ENCODE peak calls at places on chromosomes 7 and 10, in six cellular contexts. H is psoas muscle, E is astrocyte, F is heart left ventricle, C is MM.1S, L is ovary. O is an unnamed sample. For H3K4me1, the result is how much of the 10 kb centered on the place peaks cover.

GRCh38 chr7:43785425-43785824 is 26.9 kb downstream of the BLVRA start:
- DNase-seq in H (no peak), E (peak), F (peak), C (no peak), L (peak), O (no peak)

GRCh38 chr7:154638286-154638685 is 364.6 kb downstream of the PAXIP1 start:
- DNase-seq in H (no peak), E (peak), F (no peak), C (no peak), L (no peak), O (no peak)

GRCh38 chr7:17815318-17815717 is 125.0 kb downstream of the SNX13 start:
- DNase-seq in H (no peak), E (no peak), F (no peak), C (no peak), L (no peak), O (peak)

GRCh38 chr7:152913492-152913891 is 153.9 kb downstream of the ACTR3B start:
- DNase-seq in H (no peak), E (no peak), F (no peak), C (no peak), L (no peak), O (no peak)

GRCh38 chr7:135837675-135838074 is 89.1 kb upstream of the FAM180A start:
- DNase-seq in H (no peak), E (no peak), F (no peak), C (no peak), L (no peak), O (no peak)

GRCh38 chr10:14048930-14049613 is 281.7 kb downstream of the FRMD4A start:
- DNase-seq in H (no peak), E (no peak), F (no peak), C (no peak), L (no peak), O (no peak)

GRCh38 chr7:34155225-34155908 is 250.0 kb downstream of the BMPER start:
- DNase-seq in H (peak), E (peak), F (no peak), C (no peak), L (no peak), O (no peak)

GRCh38 chr10:52674474-52674873 is 98.1 kb downstream of the MBL2 start:
- DNase-seq in H (no peak), E (no peak), F (no peak), C (no peak), L (no peak), O (no peak)

GRCh38 chr10:126854726-126855125 is 50.5 kb upstream of the DOCK1 start:
- DNase-seq in H (no peak), E (no peak), F (no peak), C (no peak), L (no peak), O (no peak)

GRCh38 chr7:35695987-35696386 is 1.1 kb upstream of the HERPUD2 start:
- DNase-seq in H (no peak), E (no peak), F (no peak), C (no peak), L (no peak), O (no peak)

GRCh38 chr7:28815928-28816373 is 142.2 kb downstream of the TRIL start:
- DNase-seq in H (no peak), E (no peak), F (no peak), C (peak), L (no peak), O (no peak)

DNA sequence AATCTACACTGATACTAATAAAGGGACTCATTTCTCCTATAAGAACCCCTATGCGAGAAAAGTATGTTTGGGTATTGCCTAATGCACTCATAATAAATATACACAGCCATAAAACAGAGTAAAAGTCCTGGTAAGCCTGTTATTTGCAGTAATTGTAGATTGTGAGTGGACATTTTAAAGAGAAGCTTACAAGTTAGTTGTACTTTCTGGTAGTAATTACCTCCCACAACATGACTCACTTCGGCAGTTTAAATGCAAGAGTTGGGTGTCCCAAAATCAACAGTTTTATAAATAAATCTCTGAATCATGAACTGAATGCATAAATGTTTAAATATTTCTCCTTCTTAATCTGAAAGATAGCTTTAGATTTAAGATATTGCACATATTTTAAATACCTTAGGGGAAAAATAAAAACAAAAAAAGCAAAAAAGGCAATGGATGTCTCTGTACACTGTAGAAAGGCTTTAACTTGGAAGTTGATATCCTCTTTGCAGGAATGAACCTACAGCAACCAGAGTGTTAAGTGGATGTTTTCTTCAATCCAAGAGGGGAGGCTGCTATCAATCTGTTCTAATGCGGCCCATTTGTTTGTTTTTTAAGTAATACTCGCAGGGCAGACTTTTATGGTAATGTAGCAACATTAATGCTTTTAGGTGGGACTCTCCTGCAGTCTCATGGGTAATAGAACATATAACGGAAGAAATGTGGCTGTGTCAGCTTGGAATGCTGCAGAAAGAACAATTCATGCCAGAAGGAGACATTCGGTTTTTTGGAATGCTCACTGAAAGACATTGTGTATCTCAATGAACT is 57.3 kb upstream of the ZEB1 start:
- DNase-seq in H (no peak), E (peak), F (no peak), C (no peak), L (no peak), O (no peak)
- H3K27ac ChIP-seq in H (no peak), E (peak), F (peak), C (no peak), L (no peak), O (no peak)

GRCh38 chr10:79168231-79168630 is 99.5 kb downstream of the ZMIZ1 start:
- DNase-seq in H (no peak), E (no peak), F (no peak), C (no peak), L (no peak), O (no peak)

GRCh38 chr10:79172881-79173280 is 104.1 kb downstream of the ZMIZ1 start:
- DNase-seq in H (no peak), E (no peak), F (no peak), C (no peak), L (no peak), O (no peak)

GRCh38 chr10:79170226-79170752 is 101.5 kb downstream of the ZMIZ1 start:
- DNase-seq in H (no peak), E (no peak), F (no peak), C (no peak), L (no peak), O (no peak)

GRCh38 chr10:79173582-79174262 is 105.0 kb downstream of the ZMIZ1 start:
- DNase-seq in H (no peak), E (no peak), F (no peak), C (no peak), L (no peak), O (no peak)

DNA sequence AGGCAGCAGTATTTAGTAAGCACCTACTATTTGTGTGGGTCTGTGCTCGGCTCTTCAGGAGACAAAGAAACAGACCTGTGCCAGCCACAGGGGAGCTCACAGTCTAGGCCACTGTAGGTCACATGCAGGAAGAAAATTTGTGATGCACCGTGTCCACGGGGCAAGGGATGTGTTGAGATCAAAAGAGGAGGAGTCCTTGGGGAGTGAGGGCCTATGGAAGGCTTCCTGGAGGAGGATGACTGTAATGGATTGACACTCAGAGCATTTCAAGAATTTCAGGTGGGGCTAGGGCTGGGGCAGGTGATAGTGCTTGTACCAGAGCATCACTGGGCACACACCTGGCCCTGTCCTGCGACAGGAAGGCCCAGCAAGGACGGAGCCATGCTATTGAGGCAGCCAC is 102.7 kb downstream of the ZMIZ1 start:
- DNase-seq in H (no peak), E (no peak), F (no peak), C (no peak), L (no peak), O (no peak)
- H3K4me1 ChIP-seq in H (under half), E (under half), F (half or more), C (under half), L (under half), O (under half)

GRCh38 chr10:4902571-4903011 is 60.6 kb upstream of the AKR1C1 start:
- DNase-seq in H (no peak), E (no peak), F (no peak), C (no peak), L (no peak), O (no peak)
- H3K27ac ChIP-seq in H (no peak), E (no peak), F (peak), C (no peak), L (no peak), O (peak)

GRCh38 chr10:28544058-28544457 is 11.1 kb downstream of the WAC start:
- DNase-seq in H (no peak), E (no peak), F (no peak), C (no peak), L (no peak), O (no peak)

GRCh38 chr10:28541695-28542365 is 8.9 kb downstream of the WAC start:
- DNase-seq in H (no peak), E (no peak), F (no peak), C (no peak), L (no peak), O (no peak)

GRCh38 chr10:28535846-28536245 is 2.9 kb downstream of the WAC start:
- DNase-seq in H (no peak), E (no peak), F (no peak), C (no peak), L (no peak), O (no peak)

GRCh38 chr10:28542728-28543127 is 9.8 kb downstream of the WAC start:
- DNase-seq in H (no peak), E (no peak), F (no peak), C (no peak), L (no peak), O (no peak)

GRCh38 chr10:28540145-28540544 is 7.2 kb downstream of the WAC start:
- DNase-seq in H (no peak), E (no peak), F (no peak), C (no peak), L (no peak), O (no peak)
- H3K4me1 ChIP-seq in H (under half), E (under half), F (under half), C (under half), L (under half), O (under half)

DNA sequence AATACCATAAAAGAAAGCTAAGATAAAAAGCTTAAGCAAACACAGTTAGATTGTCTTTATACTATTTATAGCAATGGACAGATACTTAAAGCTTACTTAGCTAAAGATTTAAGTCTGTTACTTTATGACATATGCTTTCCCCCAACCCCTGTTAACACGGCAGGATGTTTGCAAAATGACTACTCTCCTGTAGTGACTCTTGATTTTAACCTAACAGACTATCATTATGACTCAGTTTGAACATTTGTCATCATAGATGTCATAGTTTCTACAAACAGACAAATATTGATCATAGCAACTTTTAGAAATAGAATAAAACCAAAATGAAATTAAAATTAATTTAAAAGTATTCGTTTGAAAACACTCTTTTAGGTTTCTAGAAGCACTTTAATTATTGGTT is 7.8 kb upstream of the COMMD3 start:
- DNase-seq in H (no peak), E (peak), F (no peak), C (no peak), L (no peak), O (no peak)
- H3K27ac ChIP-seq in H (no peak), E (no peak), F (no peak), C (no peak), L (no peak), O (no peak)

O was measured in right lobe of liver.